ENCODE peak calls at places on chromosome 4, in four cellular contexts. One of them, this sample, is unnamed.

GRCh38 chr4:41360214-41360910 is 103.6 kb downstream of the UCHL1 start:
- DNase-seq in dorsolateral prefrontal cortex: peak; percentile 80
- DNase-seq in GM10248: no peak
- DNase-seq in fibroblast of lung: peak; percentile 32
- DNase-seq in this sample: peak; percentile 8

GRCh38 chr4:24488399-24489164 is 95.8 kb downstream of the DHX15 start:
- DNase-seq in dorsolateral prefrontal cortex: peak; percentile 62
- DNase-seq in GM10248: peak; percentile 78
- DNase-seq in fibroblast of lung: peak; percentile 70
- DNase-seq in this sample: peak; percentile 84

GRCh38 chr4:13298655-13299054 is 185.5 kb downstream of the RAB28 start:
- DNase-seq in GM10248: no peak
- DNase-seq in dorsolateral prefrontal cortex: no peak
- DNase-seq in fibroblast of lung: peak; percentile 33
- DNase-seq in this sample: no peak

GRCh38 chr4:139050436-139050835 is 34.9 kb downstream of the NOCT start:
- DNase-seq in fibroblast of lung: peak; percentile 46
- DNase-seq in GM10248: no peak
- DNase-seq in dorsolateral prefrontal cortex: no peak
- DNase-seq in this sample: no peak

GRCh38 chr4:95013236-95013635 is 255.5 kb downstream of the BMPR1B start:
- DNase-seq in GM10248: no peak
- DNase-seq in fibroblast of lung: no peak
- DNase-seq in dorsolateral prefrontal cortex: no peak
- DNase-seq in this sample: no peak

GRCh38 chr4:59597536-59598232 is 1602.4 kb upstream of the ADGRL3 start:
- DNase-seq in dorsolateral prefrontal cortex: peak; percentile 59
- DNase-seq in GM10248: no peak
- DNase-seq in fibroblast of lung: no peak
- DNase-seq in this sample: no peak

GRCh38 chr4:7183780-7184460 is 8.4 kb upstream of the SORCS2 start:
- DNase-seq in fibroblast of lung: no peak
- DNase-seq in dorsolateral prefrontal cortex: no peak
- DNase-seq in GM10248: no peak
- DNase-seq in this sample: no peak

GRCh38 chr4:3209551-3210325 is 39.2 kb upstream of the MSANTD1 start:
- DNase-seq in fibroblast of lung: no peak
- DNase-seq in GM10248: no peak
- DNase-seq in dorsolateral prefrontal cortex: no peak
- DNase-seq in this sample: no peak

GRCh38 chr4:83852085-83852451 is 316.2 kb downstream of the GPAT3 start:
- DNase-seq in fibroblast of lung: peak; percentile 29
- DNase-seq in GM10248: no peak
- DNase-seq in dorsolateral prefrontal cortex: no peak
- DNase-seq in this sample: no peak

GRCh38 chr4:3335385-3335784 is 42.6 kb downstream of the RGS12 start:
- DNase-seq in GM10248: no peak
- DNase-seq in fibroblast of lung: no peak
- DNase-seq in dorsolateral prefrontal cortex: no peak
- DNase-seq in this sample: no peak

GRCh38 chr4:185395255-185395955 is at the start of gene LRP2BP:
- DNase-seq in dorsolateral prefrontal cortex: no peak
- DNase-seq in GM10248: peak; percentile 24
- DNase-seq in fibroblast of lung: peak; percentile 97
- DNase-seq in this sample: no peak

GRCh38 chr4:95165926-95166524 is 382.7 kb downstream of the UNC5C start:
- DNase-seq in fibroblast of lung: peak; percentile 81
- DNase-seq in dorsolateral prefrontal cortex: no peak
- DNase-seq in GM10248: peak; percentile 35
- DNase-seq in this sample: peak; percentile 37

GRCh38 chr4:69489856-69490255 is 5.8 kb downstream of the UGT2B4 start:
- DNase-seq in GM10248: no peak
- DNase-seq in fibroblast of lung: peak; percentile 42
- DNase-seq in dorsolateral prefrontal cortex: no peak
- DNase-seq in this sample: no peak

GRCh38 chr4:145011636-145012035 is 86.4 kb downstream of the ANAPC10 start:
- DNase-seq in fibroblast of lung: peak; percentile 15
- DNase-seq in dorsolateral prefrontal cortex: no peak
- DNase-seq in GM10248: no peak
- DNase-seq in this sample: no peak

GRCh38 chr4:154164931-154165839 is 326.4 kb downstream of the DCHS2 start:
- DNase-seq in dorsolateral prefrontal cortex: peak; percentile 50
- DNase-seq in GM10248: no peak
- DNase-seq in fibroblast of lung: peak; percentile 93
- DNase-seq in this sample: peak; percentile 59

GRCh38 chr4:7584760-7585159 is 150.0 kb upstream of the PSAPL1 start:
- DNase-seq in fibroblast of lung: no peak
- DNase-seq in GM10248: no peak
- DNase-seq in dorsolateral prefrontal cortex: no peak
- DNase-seq in this sample: no peak

DNA sequence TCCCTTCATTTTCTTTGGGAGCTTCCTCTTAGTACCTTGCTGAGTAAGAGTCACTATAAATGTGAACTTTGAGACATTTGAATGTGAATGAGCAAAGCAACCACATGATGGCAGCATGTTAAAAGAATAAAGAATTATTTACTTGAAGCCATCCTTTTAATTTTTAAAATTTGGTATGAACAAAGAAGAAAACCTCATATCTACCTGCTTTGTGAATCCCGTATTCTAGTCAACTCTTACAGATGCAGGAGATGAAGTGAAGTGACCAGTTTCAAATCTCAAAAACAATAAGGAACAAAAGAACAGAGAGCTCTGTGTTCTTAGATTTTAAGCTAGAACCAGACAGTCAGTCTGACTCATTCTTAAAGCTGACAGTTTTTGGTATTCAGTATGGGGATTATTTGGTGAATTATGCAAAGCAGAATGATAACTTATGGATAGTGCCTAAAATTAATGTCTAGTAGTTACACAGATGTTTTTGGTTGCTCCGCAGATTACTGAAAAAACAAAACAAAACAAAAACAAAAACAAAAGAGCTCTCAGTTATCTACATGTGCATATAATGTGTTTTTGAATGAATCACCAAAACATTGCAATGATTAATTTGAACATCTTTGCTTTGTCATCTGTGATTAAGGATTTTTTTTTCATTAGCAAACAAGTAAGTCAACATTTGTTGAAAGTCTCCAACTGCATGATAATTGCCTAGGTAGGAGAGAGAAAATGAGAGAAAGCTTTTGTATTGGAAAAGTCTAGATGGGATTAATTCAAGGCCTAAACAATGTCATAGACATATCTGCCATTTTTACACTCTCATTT is 48.2 kb upstream of the H2AZ1 start:
- DNase-seq in dorsolateral prefrontal cortex: no peak
- DNase-seq in fibroblast of lung: peak; percentile 59
- DNase-seq in GM10248: peak; percentile 18
- DNase-seq in this sample: peak; percentile 2
- TF ChIP-seq CTCF in dorsolateral prefrontal cortex: peak; percentile 57
- TF ChIP-seq CTCF in fibroblast of lung: peak; percentile 50
- TF ChIP-seq CTCF in GM10248: peak; percentile 39
- TF ChIP-seq CTCF in this sample: peak; percentile 43

GRCh38 chr4:150562751-150563150 is 19.2 kb upstream of the MAB21L2 start:
- DNase-seq in GM10248: no peak
- DNase-seq in fibroblast of lung: no peak
- DNase-seq in dorsolateral prefrontal cortex: no peak
- DNase-seq in this sample: no peak

GRCh38 chr4:150569384-150569987 is 12.5 kb upstream of the MAB21L2 start:
- DNase-seq in GM10248: no peak
- DNase-seq in fibroblast of lung: peak; percentile 63
- DNase-seq in dorsolateral prefrontal cortex: no peak
- DNase-seq in this sample: no peak

GRCh38 chr4:150570123-150570522 is 11.8 kb upstream of the MAB21L2 start:
- DNase-seq in fibroblast of lung: no peak
- DNase-seq in dorsolateral prefrontal cortex: no peak
- DNase-seq in GM10248: no peak
- DNase-seq in this sample: no peak

GRCh38 chr4:150570862-150571261 is 11.1 kb upstream of the MAB21L2 start:
- DNase-seq in fibroblast of lung: no peak
- DNase-seq in GM10248: no peak
- DNase-seq in dorsolateral prefrontal cortex: no peak
- DNase-seq in this sample: no peak

DNA sequence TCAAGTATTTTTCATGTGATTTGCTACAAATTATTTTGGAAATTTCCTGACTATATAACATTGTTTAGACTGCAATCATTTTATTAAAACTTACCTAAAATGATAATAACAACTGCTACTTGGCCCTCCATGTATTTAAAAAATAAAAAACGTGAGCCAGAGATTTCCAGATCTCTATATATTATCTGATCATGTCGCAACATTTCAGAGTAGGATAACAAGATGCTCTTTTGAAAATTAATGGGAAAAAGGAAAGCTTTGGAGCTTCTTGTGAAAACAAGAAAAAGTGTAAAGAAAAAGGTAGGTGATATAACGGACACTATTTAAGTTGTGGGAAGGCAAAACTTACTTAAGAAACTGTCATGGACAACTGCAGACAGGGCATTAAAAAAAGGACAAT is 14.9 kb upstream of the MAB21L2 start:
- DNase-seq in GM10248: no peak
- DNase-seq in fibroblast of lung: no peak
- DNase-seq in dorsolateral prefrontal cortex: no peak
- DNase-seq in this sample: no peak
- TF ChIP-seq CTCF in GM10248: no peak
- TF ChIP-seq CTCF in fibroblast of lung: no peak
- TF ChIP-seq CTCF in dorsolateral prefrontal cortex: no peak
- TF ChIP-seq CTCF in this sample: no peak

DNA sequence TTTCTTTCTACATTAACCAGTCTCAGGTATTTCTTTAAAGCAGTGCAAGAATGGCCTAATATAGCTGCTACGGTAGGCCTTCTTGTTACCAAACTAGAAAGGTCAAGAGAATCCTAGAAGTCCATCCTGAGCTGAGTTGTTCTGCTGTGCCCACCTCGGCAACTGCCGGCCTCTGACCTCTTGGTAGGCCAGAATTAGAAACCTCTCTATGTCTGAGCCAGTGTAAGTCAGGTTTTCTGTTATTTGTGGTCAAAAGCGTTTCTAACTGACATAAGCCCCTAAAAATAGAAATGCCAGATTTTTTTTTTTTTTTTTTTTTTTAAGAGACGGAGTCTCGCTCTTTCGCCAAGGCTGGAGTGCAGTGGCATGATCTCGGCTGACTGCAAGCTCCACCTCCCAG is 43.1 kb downstream of the SOWAHB start:
- DNase-seq in dorsolateral prefrontal cortex: no peak
- DNase-seq in fibroblast of lung: no peak
- DNase-seq in GM10248: no peak
- DNase-seq in this sample: no peak
- TF ChIP-seq CTCF in dorsolateral prefrontal cortex: no peak
- TF ChIP-seq CTCF in fibroblast of lung: no peak
- TF ChIP-seq CTCF in GM10248: no peak
- TF ChIP-seq CTCF in this sample: no peak

GRCh38 chr4:76751612-76752343 is 146.2 kb downstream of the SOWAHB start:
- DNase-seq in dorsolateral prefrontal cortex: no peak
- DNase-seq in fibroblast of lung: no peak
- DNase-seq in GM10248: no peak
- DNase-seq in this sample: no peak

GRCh38 chr4:76750716-76751115 is 147.2 kb downstream of the SOWAHB start:
- DNase-seq in dorsolateral prefrontal cortex: no peak
- DNase-seq in GM10248: no peak
- DNase-seq in fibroblast of lung: no peak
- DNase-seq in this sample: no peak

GRCh38 chr4:76747613-76748012 is 150.3 kb downstream of the SOWAHB start:
- DNase-seq in dorsolateral prefrontal cortex: no peak
- DNase-seq in fibroblast of lung: no peak
- DNase-seq in GM10248: no peak
- DNase-seq in this sample: no peak

GRCh38 chr4:76749361-76749760 is 148.6 kb downstream of the SOWAHB start:
- DNase-seq in fibroblast of lung: no peak
- DNase-seq in GM10248: no peak
- DNase-seq in dorsolateral prefrontal cortex: no peak
- DNase-seq in this sample: no peak

GRCh38 chr4:76748649-76749048 is 149.3 kb downstream of the SOWAHB start:
- DNase-seq in dorsolateral prefrontal cortex: no peak
- DNase-seq in fibroblast of lung: peak; percentile 59
- DNase-seq in GM10248: no peak
- DNase-seq in this sample: peak; percentile 58
- TF ChIP-seq CTCF in dorsolateral prefrontal cortex: peak; percentile 21
- TF ChIP-seq CTCF in fibroblast of lung: no peak
- TF ChIP-seq CTCF in GM10248: peak; percentile 48
- TF ChIP-seq CTCF in this sample: no peak

This sample was measured in activated CD8-positive, alpha-beta T cell treated with anti-CD3 and anti-CD28 coated beads for 36 hours.